ENCODE peak calls at places on chromosomes 4 and X, in ten cellular contexts. One of them, this sample, is unnamed.

GRCh38 chr4:5638976-5639375 is 69.4 kb downstream of the EVC2 start:
- DNase-seq in HT-29: no peak
- DNase-seq in NCI-H460: no peak
- DNase-seq in cardiac muscle cell: peak; percentile 4
- DNase-seq in MCF 10A: no peak
- DNase-seq in NCI-H748 treated with DMSO at 0.1 percent for 48 hours: no peak
- DNase-seq in activated CD8-positive, alpha-beta memory T cell treated with anti-CD3 and anti-CD28 coated beads, Interleukin-2, amount 50 U/mL, for 4 hours: no peak
- DNase-seq in stimulated activated CD4-positive, alpha-beta T cell treated with anti-CD3 and anti-CD28 coated beads, Interleukin-15, amount 100 ng/mL, for 1 hour: no peak
- DNase-seq in naive thymus-derived CD8-positive, alpha-beta T cell: no peak
- DNase-seq in NCI-H2171 treated with DMSO at 0.1 percent for 48 hours: no peak
- DNase-seq in this sample: peak; percentile 33

GRCh38 chr4:81698536-81698935 is 226.8 kb upstream of the RASGEF1B start:
- DNase-seq in activated CD8-positive, alpha-beta memory T cell treated with anti-CD3 and anti-CD28 coated beads, Interleukin-2, amount 50 U/mL, for 4 hours: no peak
- DNase-seq in NCI-H748 treated with DMSO at 0.1 percent for 48 hours: no peak
- DNase-seq in stimulated activated CD4-positive, alpha-beta T cell treated with anti-CD3 and anti-CD28 coated beads, Interleukin-15, amount 100 ng/mL, for 1 hour: no peak
- DNase-seq in NCI-H2171 treated with DMSO at 0.1 percent for 48 hours: no peak
- DNase-seq in naive thymus-derived CD8-positive, alpha-beta T cell: no peak
- DNase-seq in cardiac muscle cell: no peak
- DNase-seq in NCI-H460: no peak
- DNase-seq in MCF 10A: no peak
- DNase-seq in HT-29: no peak
- DNase-seq in this sample: no peak

GRCh38 chr4:1035510-1035909 is 24.1 kb downstream of the FGFRL1 start:
- DNase-seq in cardiac muscle cell: peak; percentile 57
- DNase-seq in naive thymus-derived CD8-positive, alpha-beta T cell: no peak
- DNase-seq in HT-29: peak; percentile 66
- DNase-seq in NCI-H2171 treated with DMSO at 0.1 percent for 48 hours: no peak
- DNase-seq in activated CD8-positive, alpha-beta memory T cell treated with anti-CD3 and anti-CD28 coated beads, Interleukin-2, amount 50 U/mL, for 4 hours: no peak
- DNase-seq in stimulated activated CD4-positive, alpha-beta T cell treated with anti-CD3 and anti-CD28 coated beads, Interleukin-15, amount 100 ng/mL, for 1 hour: no peak
- DNase-seq in NCI-H460: no peak
- DNase-seq in NCI-H748 treated with DMSO at 0.1 percent for 48 hours: no peak
- DNase-seq in MCF 10A: no peak
- DNase-seq in this sample: no peak

GRCh38 chr4:143531368-143531767 is 17.9 kb downstream of the SMARCA5 start:
- DNase-seq in NCI-H2171 treated with DMSO at 0.1 percent for 48 hours: no peak
- DNase-seq in NCI-H748 treated with DMSO at 0.1 percent for 48 hours: no peak
- DNase-seq in cardiac muscle cell: peak; percentile 27
- DNase-seq in activated CD8-positive, alpha-beta memory T cell treated with anti-CD3 and anti-CD28 coated beads, Interleukin-2, amount 50 U/mL, for 4 hours: no peak
- DNase-seq in MCF 10A: peak; percentile 22
- DNase-seq in naive thymus-derived CD8-positive, alpha-beta T cell: no peak
- DNase-seq in stimulated activated CD4-positive, alpha-beta T cell treated with anti-CD3 and anti-CD28 coated beads, Interleukin-15, amount 100 ng/mL, for 1 hour: no peak
- DNase-seq in HT-29: peak; percentile 12
- DNase-seq in NCI-H460: no peak
- DNase-seq in this sample: peak; percentile 43

GRCh38 chr4:11182586-11183357 is 245.9 kb downstream of the HS3ST1 start:
- DNase-seq in naive thymus-derived CD8-positive, alpha-beta T cell: no peak
- DNase-seq in stimulated activated CD4-positive, alpha-beta T cell treated with anti-CD3 and anti-CD28 coated beads, Interleukin-15, amount 100 ng/mL, for 1 hour: no peak
- DNase-seq in NCI-H2171 treated with DMSO at 0.1 percent for 48 hours: peak; percentile 11
- DNase-seq in HT-29: no peak
- DNase-seq in activated CD8-positive, alpha-beta memory T cell treated with anti-CD3 and anti-CD28 coated beads, Interleukin-2, amount 50 U/mL, for 4 hours: no peak
- DNase-seq in cardiac muscle cell: no peak
- DNase-seq in MCF 10A: peak; percentile 29
- DNase-seq in NCI-H748 treated with DMSO at 0.1 percent for 48 hours: no peak
- DNase-seq in NCI-H460: no peak
- DNase-seq in this sample: peak; percentile 1

GRCh38 chr4:25320374-25321172 is 8.0 kb downstream of the ZCCHC4 start:
- DNase-seq in naive thymus-derived CD8-positive, alpha-beta T cell: no peak
- DNase-seq in HT-29: no peak
- DNase-seq in NCI-H2171 treated with DMSO at 0.1 percent for 48 hours: no peak
- DNase-seq in cardiac muscle cell: peak; percentile 81
- DNase-seq in activated CD8-positive, alpha-beta memory T cell treated with anti-CD3 and anti-CD28 coated beads, Interleukin-2, amount 50 U/mL, for 4 hours: no peak
- DNase-seq in NCI-H748 treated with DMSO at 0.1 percent for 48 hours: no peak
- DNase-seq in stimulated activated CD4-positive, alpha-beta T cell treated with anti-CD3 and anti-CD28 coated beads, Interleukin-15, amount 100 ng/mL, for 1 hour: no peak
- DNase-seq in NCI-H460: no peak
- DNase-seq in MCF 10A: peak; percentile 65
- DNase-seq in this sample: peak; percentile 97

GRCh38 chr4:39346856-39347519 is 19.2 kb downstream of the RFC1 start:
- DNase-seq in cardiac muscle cell: no peak
- DNase-seq in HT-29: no peak
- DNase-seq in NCI-H2171 treated with DMSO at 0.1 percent for 48 hours: no peak
- DNase-seq in NCI-H748 treated with DMSO at 0.1 percent for 48 hours: no peak
- DNase-seq in stimulated activated CD4-positive, alpha-beta T cell treated with anti-CD3 and anti-CD28 coated beads, Interleukin-15, amount 100 ng/mL, for 1 hour: no peak
- DNase-seq in naive thymus-derived CD8-positive, alpha-beta T cell: no peak
- DNase-seq in activated CD8-positive, alpha-beta memory T cell treated with anti-CD3 and anti-CD28 coated beads, Interleukin-2, amount 50 U/mL, for 4 hours: no peak
- DNase-seq in MCF 10A: no peak
- DNase-seq in NCI-H460: no peak
- DNase-seq in this sample: no peak

GRCh38 chr4:66558651-66559050 is 888.4 kb upstream of the EPHA5 start:
- DNase-seq in NCI-H2171 treated with DMSO at 0.1 percent for 48 hours: no peak
- DNase-seq in cardiac muscle cell: no peak
- DNase-seq in naive thymus-derived CD8-positive, alpha-beta T cell: no peak
- DNase-seq in MCF 10A: no peak
- DNase-seq in NCI-H748 treated with DMSO at 0.1 percent for 48 hours: no peak
- DNase-seq in stimulated activated CD4-positive, alpha-beta T cell treated with anti-CD3 and anti-CD28 coated beads, Interleukin-15, amount 100 ng/mL, for 1 hour: no peak
- DNase-seq in activated CD8-positive, alpha-beta memory T cell treated with anti-CD3 and anti-CD28 coated beads, Interleukin-2, amount 50 U/mL, for 4 hours: no peak
- DNase-seq in NCI-H460: no peak
- DNase-seq in HT-29: no peak
- DNase-seq in this sample: peak; percentile 23

GRCh38 chrX:12548746-12549145 is 242.5 kb upstream of the PRPS2 start:
- DNase-seq in NCI-H748 treated with DMSO at 0.1 percent for 48 hours: no peak
- DNase-seq in NCI-H460: peak; percentile 13
- DNase-seq in HT-29: peak; percentile 9
- DNase-seq in naive thymus-derived CD8-positive, alpha-beta T cell: no peak
- DNase-seq in cardiac muscle cell: peak; percentile 53
- DNase-seq in activated CD8-positive, alpha-beta memory T cell treated with anti-CD3 and anti-CD28 coated beads, Interleukin-2, amount 50 U/mL, for 4 hours: no peak
- DNase-seq in NCI-H2171 treated with DMSO at 0.1 percent for 48 hours: no peak
- DNase-seq in MCF 10A: peak; percentile 77
- DNase-seq in stimulated activated CD4-positive, alpha-beta T cell treated with anti-CD3 and anti-CD28 coated beads, Interleukin-15, amount 100 ng/mL, for 1 hour: no peak
- DNase-seq in this sample: peak; percentile 4

GRCh38 chrX:138711399-138712347 is at the start of gene FGF13:
- DNase-seq in NCI-H748 treated with DMSO at 0.1 percent for 48 hours: peak; percentile 39
- DNase-seq in naive thymus-derived CD8-positive, alpha-beta T cell: no peak
- DNase-seq in stimulated activated CD4-positive, alpha-beta T cell treated with anti-CD3 and anti-CD28 coated beads, Interleukin-15, amount 100 ng/mL, for 1 hour: no peak
- DNase-seq in NCI-H460: peak; percentile 65
- DNase-seq in cardiac muscle cell: no peak
- DNase-seq in MCF 10A: peak; percentile 31
- DNase-seq in HT-29: no peak
- DNase-seq in activated CD8-positive, alpha-beta memory T cell treated with anti-CD3 and anti-CD28 coated beads, Interleukin-2, amount 50 U/mL, for 4 hours: no peak
- DNase-seq in NCI-H2171 treated with DMSO at 0.1 percent for 48 hours: no peak
- DNase-seq in this sample: no peak

GRCh38 chrX:123489011-123489410 is 243.8 kb downstream of the THOC2 start:
- DNase-seq in HT-29: no peak
- DNase-seq in NCI-H748 treated with DMSO at 0.1 percent for 48 hours: no peak
- DNase-seq in cardiac muscle cell: peak; percentile 17
- DNase-seq in NCI-H460: no peak
- DNase-seq in naive thymus-derived CD8-positive, alpha-beta T cell: no peak
- DNase-seq in activated CD8-positive, alpha-beta memory T cell treated with anti-CD3 and anti-CD28 coated beads, Interleukin-2, amount 50 U/mL, for 4 hours: no peak
- DNase-seq in MCF 10A: no peak
- DNase-seq in stimulated activated CD4-positive, alpha-beta T cell treated with anti-CD3 and anti-CD28 coated beads, Interleukin-15, amount 100 ng/mL, for 1 hour: no peak
- DNase-seq in NCI-H2171 treated with DMSO at 0.1 percent for 48 hours: no peak
- DNase-seq in this sample: no peak

GRCh38 chr4:65383589-65384305 is 286.5 kb downstream of the EPHA5 start:
- DNase-seq in MCF 10A: peak; percentile 31
- DNase-seq in NCI-H2171 treated with DMSO at 0.1 percent for 48 hours: no peak
- DNase-seq in HT-29: no peak
- DNase-seq in cardiac muscle cell: peak; percentile 4
- DNase-seq in activated CD8-positive, alpha-beta memory T cell treated with anti-CD3 and anti-CD28 coated beads, Interleukin-2, amount 50 U/mL, for 4 hours: no peak
- DNase-seq in naive thymus-derived CD8-positive, alpha-beta T cell: no peak
- DNase-seq in NCI-H748 treated with DMSO at 0.1 percent for 48 hours: no peak
- DNase-seq in stimulated activated CD4-positive, alpha-beta T cell treated with anti-CD3 and anti-CD28 coated beads, Interleukin-15, amount 100 ng/mL, for 1 hour: no peak
- DNase-seq in NCI-H460: no peak
- DNase-seq in this sample: peak; percentile 41

GRCh38 chrX:153657161-153657560 is 10.2 kb downstream of the DUSP9 start:
- DNase-seq in stimulated activated CD4-positive, alpha-beta T cell treated with anti-CD3 and anti-CD28 coated beads, Interleukin-15, amount 100 ng/mL, for 1 hour: no peak
- DNase-seq in NCI-H748 treated with DMSO at 0.1 percent for 48 hours: no peak
- DNase-seq in MCF 10A: no peak
- DNase-seq in naive thymus-derived CD8-positive, alpha-beta T cell: no peak
- DNase-seq in NCI-H460: no peak
- DNase-seq in HT-29: no peak
- DNase-seq in activated CD8-positive, alpha-beta memory T cell treated with anti-CD3 and anti-CD28 coated beads, Interleukin-2, amount 50 U/mL, for 4 hours: no peak
- DNase-seq in cardiac muscle cell: no peak
- DNase-seq in NCI-H2171 treated with DMSO at 0.1 percent for 48 hours: no peak
- DNase-seq in this sample: no peak

GRCh38 chr4:40562681-40563080 is 67.0 kb downstream of the RBM47 start:
- DNase-seq in naive thymus-derived CD8-positive, alpha-beta T cell: no peak
- DNase-seq in cardiac muscle cell: no peak
- DNase-seq in MCF 10A: peak; percentile 37
- DNase-seq in activated CD8-positive, alpha-beta memory T cell treated with anti-CD3 and anti-CD28 coated beads, Interleukin-2, amount 50 U/mL, for 4 hours: no peak
- DNase-seq in HT-29: no peak
- DNase-seq in NCI-H460: no peak
- DNase-seq in NCI-H2171 treated with DMSO at 0.1 percent for 48 hours: no peak
- DNase-seq in stimulated activated CD4-positive, alpha-beta T cell treated with anti-CD3 and anti-CD28 coated beads, Interleukin-15, amount 100 ng/mL, for 1 hour: no peak
- DNase-seq in NCI-H748 treated with DMSO at 0.1 percent for 48 hours: no peak
- DNase-seq in this sample: no peak

GRCh38 chrX:114787016-114787415 is 203.1 kb downstream of the HTR2C start:
- DNase-seq in NCI-H2171 treated with DMSO at 0.1 percent for 48 hours: no peak
- DNase-seq in HT-29: no peak
- DNase-seq in naive thymus-derived CD8-positive, alpha-beta T cell: no peak
- DNase-seq in NCI-H748 treated with DMSO at 0.1 percent for 48 hours: no peak
- DNase-seq in activated CD8-positive, alpha-beta memory T cell treated with anti-CD3 and anti-CD28 coated beads, Interleukin-2, amount 50 U/mL, for 4 hours: no peak
- DNase-seq in stimulated activated CD4-positive, alpha-beta T cell treated with anti-CD3 and anti-CD28 coated beads, Interleukin-15, amount 100 ng/mL, for 1 hour: no peak
- DNase-seq in MCF 10A: no peak
- DNase-seq in cardiac muscle cell: no peak
- DNase-seq in NCI-H460: no peak
- DNase-seq in this sample: no peak

GRCh38 chr4:140256941-140257340 is 103.0 kb upstream of the MAML3 start:
- DNase-seq in stimulated activated CD4-positive, alpha-beta T cell treated with anti-CD3 and anti-CD28 coated beads, Interleukin-15, amount 100 ng/mL, for 1 hour: no peak
- DNase-seq in cardiac muscle cell: no peak
- DNase-seq in NCI-H748 treated with DMSO at 0.1 percent for 48 hours: no peak
- DNase-seq in NCI-H460: peak; percentile 55
- DNase-seq in NCI-H2171 treated with DMSO at 0.1 percent for 48 hours: no peak
- DNase-seq in activated CD8-positive, alpha-beta memory T cell treated with anti-CD3 and anti-CD28 coated beads, Interleukin-2, amount 50 U/mL, for 4 hours: no peak
- DNase-seq in naive thymus-derived CD8-positive, alpha-beta T cell: no peak
- DNase-seq in HT-29: no peak
- DNase-seq in MCF 10A: no peak
- DNase-seq in this sample: peak; percentile 36

GRCh38 chr4:86013623-86014022 is 346.2 kb downstream of the MAPK10 start:
- DNase-seq in stimulated activated CD4-positive, alpha-beta T cell treated with anti-CD3 and anti-CD28 coated beads, Interleukin-15, amount 100 ng/mL, for 1 hour: no peak
- DNase-seq in NCI-H748 treated with DMSO at 0.1 percent for 48 hours: no peak
- DNase-seq in activated CD8-positive, alpha-beta memory T cell treated with anti-CD3 and anti-CD28 coated beads, Interleukin-2, amount 50 U/mL, for 4 hours: no peak
- DNase-seq in cardiac muscle cell: peak; percentile 70
- DNase-seq in NCI-H460: no peak
- DNase-seq in naive thymus-derived CD8-positive, alpha-beta T cell: no peak
- DNase-seq in HT-29: no peak
- DNase-seq in MCF 10A: no peak
- DNase-seq in NCI-H2171 treated with DMSO at 0.1 percent for 48 hours: no peak
- DNase-seq in this sample: peak; percentile 84

GRCh38 chr4:102623622-102624021 is 122.5 kb downstream of the NFKB1 start:
- DNase-seq in naive thymus-derived CD8-positive, alpha-beta T cell: no peak
- DNase-seq in stimulated activated CD4-positive, alpha-beta T cell treated with anti-CD3 and anti-CD28 coated beads, Interleukin-15, amount 100 ng/mL, for 1 hour: no peak
- DNase-seq in NCI-H748 treated with DMSO at 0.1 percent for 48 hours: peak; percentile 8
- DNase-seq in MCF 10A: peak; percentile 48
- DNase-seq in NCI-H2171 treated with DMSO at 0.1 percent for 48 hours: no peak
- DNase-seq in NCI-H460: no peak
- DNase-seq in cardiac muscle cell: peak; percentile 77
- DNase-seq in HT-29: peak; percentile 45
- DNase-seq in activated CD8-positive, alpha-beta memory T cell treated with anti-CD3 and anti-CD28 coated beads, Interleukin-2, amount 50 U/mL, for 4 hours: no peak
- DNase-seq in this sample: peak; percentile 85

GRCh38 chrX:108437789-108438623 is at the start of gene COL4A6:
- DNase-seq in naive thymus-derived CD8-positive, alpha-beta T cell: no peak
- DNase-seq in activated CD8-positive, alpha-beta memory T cell treated with anti-CD3 and anti-CD28 coated beads, Interleukin-2, amount 50 U/mL, for 4 hours: no peak
- DNase-seq in MCF 10A: peak; percentile 61
- DNase-seq in HT-29: no peak
- DNase-seq in NCI-H2171 treated with DMSO at 0.1 percent for 48 hours: no peak
- DNase-seq in NCI-H460: peak; percentile 68
- DNase-seq in stimulated activated CD4-positive, alpha-beta T cell treated with anti-CD3 and anti-CD28 coated beads, Interleukin-15, amount 100 ng/mL, for 1 hour: no peak
- DNase-seq in cardiac muscle cell: peak; percentile 20
- DNase-seq in NCI-H748 treated with DMSO at 0.1 percent for 48 hours: no peak
- DNase-seq in this sample: no peak

GRCh38 chrX:117973175-117974075 is 143.2 kb downstream of the KLHL13 start:
- DNase-seq in HT-29: no peak
- DNase-seq in naive thymus-derived CD8-positive, alpha-beta T cell: no peak
- DNase-seq in stimulated activated CD4-positive, alpha-beta T cell treated with anti-CD3 and anti-CD28 coated beads, Interleukin-15, amount 100 ng/mL, for 1 hour: no peak
- DNase-seq in NCI-H460: no peak
- DNase-seq in MCF 10A: no peak
- DNase-seq in NCI-H2171 treated with DMSO at 0.1 percent for 48 hours: no peak
- DNase-seq in cardiac muscle cell: no peak
- DNase-seq in NCI-H748 treated with DMSO at 0.1 percent for 48 hours: peak; percentile 68
- DNase-seq in activated CD8-positive, alpha-beta memory T cell treated with anti-CD3 and anti-CD28 coated beads, Interleukin-2, amount 50 U/mL, for 4 hours: no peak
- DNase-seq in this sample: no peak

GRCh38 chr4:88327669-88328068 is 43.3 kb upstream of the PPM1K start:
- DNase-seq in NCI-H2171 treated with DMSO at 0.1 percent for 48 hours: no peak
- DNase-seq in cardiac muscle cell: no peak
- DNase-seq in naive thymus-derived CD8-positive, alpha-beta T cell: no peak
- DNase-seq in HT-29: no peak
- DNase-seq in NCI-H460: no peak
- DNase-seq in activated CD8-positive, alpha-beta memory T cell treated with anti-CD3 and anti-CD28 coated beads, Interleukin-2, amount 50 U/mL, for 4 hours: no peak
- DNase-seq in MCF 10A: peak; percentile 58
- DNase-seq in NCI-H748 treated with DMSO at 0.1 percent for 48 hours: no peak
- DNase-seq in stimulated activated CD4-positive, alpha-beta T cell treated with anti-CD3 and anti-CD28 coated beads, Interleukin-15, amount 100 ng/mL, for 1 hour: no peak
- DNase-seq in this sample: no peak

GRCh38 chr4:183255487-183255886 is 64.6 kb downstream of the CLDN22 start:
- DNase-seq in activated CD8-positive, alpha-beta memory T cell treated with anti-CD3 and anti-CD28 coated beads, Interleukin-2, amount 50 U/mL, for 4 hours: no peak
- DNase-seq in naive thymus-derived CD8-positive, alpha-beta T cell: no peak
- DNase-seq in stimulated activated CD4-positive, alpha-beta T cell treated with anti-CD3 and anti-CD28 coated beads, Interleukin-15, amount 100 ng/mL, for 1 hour: no peak
- DNase-seq in NCI-H2171 treated with DMSO at 0.1 percent for 48 hours: no peak
- DNase-seq in HT-29: no peak
- DNase-seq in NCI-H460: no peak
- DNase-seq in MCF 10A: no peak
- DNase-seq in NCI-H748 treated with DMSO at 0.1 percent for 48 hours: no peak
- DNase-seq in cardiac muscle cell: no peak
- DNase-seq in this sample: no peak

GRCh38 chrX:133921764-133922389 is 63.5 kb downstream of the GPC3 start:
- DNase-seq in cardiac muscle cell: peak; percentile 45
- DNase-seq in NCI-H748 treated with DMSO at 0.1 percent for 48 hours: no peak
- DNase-seq in NCI-H460: peak; percentile 35
- DNase-seq in stimulated activated CD4-positive, alpha-beta T cell treated with anti-CD3 and anti-CD28 coated beads, Interleukin-15, amount 100 ng/mL, for 1 hour: no peak
- DNase-seq in activated CD8-positive, alpha-beta memory T cell treated with anti-CD3 and anti-CD28 coated beads, Interleukin-2, amount 50 U/mL, for 4 hours: peak; percentile 28
- DNase-seq in naive thymus-derived CD8-positive, alpha-beta T cell: peak; percentile 3
- DNase-seq in NCI-H2171 treated with DMSO at 0.1 percent for 48 hours: peak; percentile 75
- DNase-seq in HT-29: peak; percentile 79
- DNase-seq in MCF 10A: peak; percentile 48
- DNase-seq in this sample: peak; percentile 34

GRCh38 chrX:132791725-132792124 is 166.7 kb downstream of the HS6ST2 start:
- DNase-seq in activated CD8-positive, alpha-beta memory T cell treated with anti-CD3 and anti-CD28 coated beads, Interleukin-2, amount 50 U/mL, for 4 hours: no peak
- DNase-seq in NCI-H460: no peak
- DNase-seq in stimulated activated CD4-positive, alpha-beta T cell treated with anti-CD3 and anti-CD28 coated beads, Interleukin-15, amount 100 ng/mL, for 1 hour: no peak
- DNase-seq in cardiac muscle cell: no peak
- DNase-seq in NCI-H2171 treated with DMSO at 0.1 percent for 48 hours: no peak
- DNase-seq in HT-29: no peak
- DNase-seq in MCF 10A: no peak
- DNase-seq in naive thymus-derived CD8-positive, alpha-beta T cell: no peak
- DNase-seq in NCI-H748 treated with DMSO at 0.1 percent for 48 hours: no peak
- DNase-seq in this sample: no peak

GRCh38 chrX:54089191-54089590 is 44.9 kb upstream of the PHF8 start:
- DNase-seq in naive thymus-derived CD8-positive, alpha-beta T cell: no peak
- DNase-seq in NCI-H748 treated with DMSO at 0.1 percent for 48 hours: no peak
- DNase-seq in NCI-H460: no peak
- DNase-seq in MCF 10A: no peak
- DNase-seq in HT-29: no peak
- DNase-seq in cardiac muscle cell: no peak
- DNase-seq in NCI-H2171 treated with DMSO at 0.1 percent for 48 hours: no peak
- DNase-seq in activated CD8-positive, alpha-beta memory T cell treated with anti-CD3 and anti-CD28 coated beads, Interleukin-2, amount 50 U/mL, for 4 hours: no peak
- DNase-seq in stimulated activated CD4-positive, alpha-beta T cell treated with anti-CD3 and anti-CD28 coated beads, Interleukin-15, amount 100 ng/mL, for 1 hour: no peak
- DNase-seq in this sample: peak; percentile 7